ENCODE peak calls at places on chromosomes 12 and 14, in five cellular contexts. Z is IMR-90, B is mesenchymal stem cell, F is trophoblast cell, W is H1. K is an unnamed sample. For H3K36me3, the result is how much of the 10 kb centered on the place peaks cover.

GRCh38 chr14:64114166-64114565 is 180.0 kb downstream of the ESR2 start:
- DNase-seq in B (peak), Z (peak), W (no peak), F (no peak), K (no peak)

GRCh38 chr12:116820077-116820656 is 61.1 kb downstream of the HRK start:
- DNase-seq in W (no peak), F (no peak), Z (no peak), B (peak), K (no peak)

GRCh38 chr14:99093532-99094517 is 178.2 kb downstream of the BCL11B start:
- DNase-seq in W (peak), F (no peak), Z (no peak), B (no peak), K (peak)

GRCh38 chr12:75933136-75933535 is 98.4 kb downstream of the PHLDA1 start:
- DNase-seq in W (no peak), Z (peak), F (peak), B (peak), K (no peak)

GRCh38 chr12:26712892-26713291 is 120.1 kb downstream of the ITPR2 start:
- DNase-seq in F (no peak), W (no peak), Z (no peak), B (no peak), K (no peak)

GRCh38 chr12:84994436-84994835 is 41.6 kb downstream of the TSPAN19 start:
- DNase-seq in Z (peak), F (no peak), B (peak), W (no peak), K (no peak)

GRCh38 chr14:90523961-90524875 is 127.4 kb downstream of the CALM1 start:
- DNase-seq in Z (no peak), F (no peak), B (no peak), W (no peak), K (no peak)

GRCh38 chr12:28683371-28683770 is 465.7 kb upstream of the FAR2 start:
- DNase-seq in B (no peak), W (no peak), Z (no peak), F (peak), K (no peak)

GRCh38 chr14:38205414-38205813 is 2.3 kb upstream of the SSTR1 start:
- DNase-seq in Z (no peak), F (no peak), W (no peak), B (no peak), K (no peak)

GRCh38 chr12:47614521-47614920 is 91.3 kb downstream of the RPAP3 start:
- DNase-seq in W (no peak), F (no peak), B (no peak), Z (no peak), K (no peak)

GRCh38 chr12:32455607-32456063 is 56.3 kb downstream of the FGD4 start:
- DNase-seq in W (no peak), Z (peak), F (peak), B (peak), K (peak)

GRCh38 chr12:98401427-98401826 is 114.0 kb upstream of the TMPO start:
- DNase-seq in Z (no peak), F (no peak), W (no peak), B (peak), K (no peak)

GRCh38 chr14:54025661-54026060 is 69.0 kb upstream of the BMP4 start:
- DNase-seq in B (peak), F (peak), W (no peak), Z (peak), K (no peak)

GRCh38 chr14:23153891-23154796 is 29.3 kb downstream of the SLC7A8 start:
- DNase-seq in B (no peak), W (peak), F (peak), Z (no peak), K (no peak)

GRCh38 chr12:49827351-49828099 is 688 bp downstream of the NCKAP5L start:
- DNase-seq in F (peak), B (peak), Z (peak), W (peak), K (peak)

GRCh38 chr12:60174914-60175313 is 579.1 kb downstream of the SLC16A7 start:
- DNase-seq in W (no peak), B (no peak), Z (peak), F (no peak), K (no peak)

GRCh38 chr14:103692871-103693270 is 22.4 kb downstream of the XRCC3 start:
- DNase-seq in Z (no peak), W (no peak), B (no peak), F (no peak), K (no peak)

GRCh38 chr14:91173221-91173670 is 59.4 kb downstream of the DGLUCY start:
- DNase-seq in Z (peak), B (peak), W (peak), F (peak), K (peak)

GRCh38 chr14:104876251-104876699 is 11.2 kb downstream of the CEP170B start:
- DNase-seq in F (peak), B (peak), W (peak), Z (peak), K (no peak)

GRCh38 chr12:4496145-4496838 is 42.4 kb upstream of the RAD51AP1 start:
- DNase-seq in Z (no peak), F (no peak), W (no peak), B (no peak), K (no peak)

GRCh38 chr14:32472512-32473472 is 143.7 kb downstream of the AKAP6 start:
- DNase-seq in Z (peak), F (peak), W (no peak), B (peak), K (no peak)

GRCh38 chr14:38752750-38753149 is 350.3 kb downstream of the SEC23A start:
- DNase-seq in B (no peak), Z (no peak), W (no peak), F (no peak), K (no peak)

GRCh38 chr12:75602111-75602510 is 90.7 kb upstream of the KRR1 start:
- DNase-seq in Z (no peak), B (no peak), F (no peak), W (no peak), K (no peak)

GRCh38 chr12:84508943-84509342 is 403.7 kb downstream of the SLC6A15 start:
- DNase-seq in Z (no peak), F (no peak), W (no peak), B (no peak), K (no peak)

GRCh38 chr14:91327201-91327600 is 82.7 kb upstream of the GPR68 start:
- DNase-seq in B (no peak), W (no peak), F (no peak), Z (no peak), K (no peak)

GRCh38 chr12:94244165-94245133 is 96.1 kb downstream of the PLXNC1 start:
- DNase-seq in W (no peak), B (no peak), Z (no peak), F (no peak), K (no peak)

GRCh38 chr14:24481622-24482324 is 26.3 kb downstream of the CMA1 start:
- DNase-seq in Z (peak), W (peak), F (peak), B (no peak), K (peak)

GRCh38 chr12:130799051-130799450 is 40.0 kb downstream of the STX2 start:
- DNase-seq in Z (peak), B (no peak), F (no peak), W (no peak), K (no peak)

GRCh38 chr14:61929651-61930050 is 167.4 kb downstream of the SNAPC1 start:
- DNase-seq in B (no peak), Z (no peak), F (no peak), W (no peak), K (no peak)

GRCh38 chr14:63209160-63209559 is 4.9 kb downstream of the RHOJ start:
- DNase-seq in W (no peak), Z (peak), B (no peak), F (peak), K (no peak)

GRCh38 chr12:65152586-65152985 is 16.8 kb upstream of the LEMD3 start:
- DNase-seq in B (no peak), Z (no peak), F (no peak), W (no peak), K (no peak)

GRCh38 chr12:98594050-98594853 is 766 bp downstream of the SLC25A3 start:
- DNase-seq in W (peak), B (peak), Z (no peak), F (peak), K (peak)

GRCh38 chr12:95674631-95675030 is 115.9 kb downstream of the NTN4 start:
- DNase-seq in W (no peak), Z (no peak), F (no peak), B (peak), K (no peak)

GRCh38 chr14:34018564-34019244 is 67.8 kb upstream of the EGLN3 start:
- DNase-seq in W (no peak), F (no peak), B (no peak), Z (no peak), K (no peak)

GRCh38 chr14:22878271-22879246 is 4.5 kb upstream of the REM2 start:
- DNase-seq in W (no peak), Z (no peak), F (peak), B (no peak), K (no peak)

GRCh38 chr12:51823875-51824565 is 24.5 kb downstream of the FIGNL2 start:
- DNase-seq in W (no peak), Z (peak), B (peak), F (peak), K (no peak)

GRCh38 chr12:44874981-44875416 is 1.1 kb downstream of the NELL2 start:
- DNase-seq in B (no peak), F (no peak), Z (no peak), W (peak), K (peak)

GRCh38 chr12:19643635-19644034 is 204.3 kb downstream of the AEBP2 start:
- DNase-seq in F (peak), Z (peak), W (no peak), B (peak), K (peak)

GRCh38 chr14:59969319-59969718 is 49.4 kb downstream of the LRRC9 start:
- DNase-seq in Z (peak), F (no peak), W (no peak), B (peak), K (no peak)

GRCh38 chr12:120647375-120647755 is 6.9 kb downstream of the CABP1 start:
- DNase-seq in W (no peak), Z (no peak), F (no peak), B (no peak), K (no peak)

GRCh38 chr12:120650249-120650690 is 9.8 kb downstream of the CABP1 start:
- DNase-seq in B (no peak), Z (no peak), F (no peak), W (no peak), K (no peak)

GRCh38 chr12:120652671-120653435 is 12.4 kb downstream of the CABP1 start:
- DNase-seq in B (no peak), F (no peak), Z (no peak), W (no peak), K (no peak)

GRCh38 chr12:120651821-120652220 is 11.4 kb downstream of the CABP1 start:
- DNase-seq in B (peak), F (no peak), W (no peak), Z (peak), K (no peak)

GRCh38 chr12:120649442-120650248 is 9.2 kb downstream of the CABP1 start:
- DNase-seq in Z (peak), F (no peak), W (no peak), B (no peak), K (no peak)
- H4K91ac ChIP-seq in Z (no peak), F (no peak), W (no peak), B (no peak), K (no peak)

GRCh38 chr12:110282956-110283817 is 2.1 kb downstream of the ATP2A2 start:
- DNase-seq in B (peak), F (no peak), Z (no peak), W (no peak), K (no peak)

GRCh38 chr12:110289711-110290078 is 8.6 kb downstream of the ATP2A2 start:
- DNase-seq in W (no peak), B (no peak), F (no peak), Z (no peak), K (no peak)

GRCh38 chr12:110284597-110284996 is 3.5 kb downstream of the ATP2A2 start:
- DNase-seq in B (no peak), Z (no peak), W (no peak), F (no peak), K (no peak)

GRCh38 chr12:110287986-110288385 is 6.9 kb downstream of the ATP2A2 start:
- DNase-seq in W (no peak), Z (no peak), B (no peak), F (no peak), K (no peak)

DNA sequence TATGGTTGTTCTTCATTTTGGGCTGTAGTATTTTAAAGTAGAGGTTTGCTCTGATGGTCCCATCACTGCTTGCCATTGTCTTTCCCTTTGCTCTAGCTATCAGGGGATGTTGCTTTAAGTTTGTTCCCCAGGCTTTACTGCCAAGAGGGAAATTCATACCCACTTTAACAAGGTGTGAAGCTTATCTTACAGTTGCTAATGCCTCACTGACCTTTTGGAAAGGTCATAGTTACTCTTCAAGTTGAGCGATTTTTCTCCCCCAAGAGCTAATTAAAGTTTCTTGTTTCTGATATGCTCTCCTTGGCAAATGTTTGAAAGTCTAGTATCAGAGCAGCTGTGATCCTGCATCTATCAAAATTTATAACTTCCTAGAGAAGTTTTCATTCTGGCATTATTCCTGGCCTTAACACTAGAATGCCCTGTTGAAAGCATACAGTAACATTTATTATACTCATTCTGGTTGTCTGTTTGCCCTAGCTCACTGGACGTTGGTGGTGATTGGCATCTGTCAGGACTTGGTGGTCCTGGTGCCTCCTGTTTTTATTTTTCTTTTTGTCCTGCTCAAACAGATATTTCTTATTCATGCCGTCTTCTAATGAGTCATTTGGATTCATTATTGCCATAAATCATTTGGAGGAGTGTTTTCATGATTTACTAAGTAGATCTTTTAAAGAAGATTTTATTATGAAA is 8.1 kb downstream of the ATP2A2 start:
- DNase-seq in W (no peak), F (no peak), B (no peak), Z (no peak), K (no peak)
- H3K36me3 ChIP-seq in W (under half), F (under half), B (under half), Z (under half), K (half or more)

DNA sequence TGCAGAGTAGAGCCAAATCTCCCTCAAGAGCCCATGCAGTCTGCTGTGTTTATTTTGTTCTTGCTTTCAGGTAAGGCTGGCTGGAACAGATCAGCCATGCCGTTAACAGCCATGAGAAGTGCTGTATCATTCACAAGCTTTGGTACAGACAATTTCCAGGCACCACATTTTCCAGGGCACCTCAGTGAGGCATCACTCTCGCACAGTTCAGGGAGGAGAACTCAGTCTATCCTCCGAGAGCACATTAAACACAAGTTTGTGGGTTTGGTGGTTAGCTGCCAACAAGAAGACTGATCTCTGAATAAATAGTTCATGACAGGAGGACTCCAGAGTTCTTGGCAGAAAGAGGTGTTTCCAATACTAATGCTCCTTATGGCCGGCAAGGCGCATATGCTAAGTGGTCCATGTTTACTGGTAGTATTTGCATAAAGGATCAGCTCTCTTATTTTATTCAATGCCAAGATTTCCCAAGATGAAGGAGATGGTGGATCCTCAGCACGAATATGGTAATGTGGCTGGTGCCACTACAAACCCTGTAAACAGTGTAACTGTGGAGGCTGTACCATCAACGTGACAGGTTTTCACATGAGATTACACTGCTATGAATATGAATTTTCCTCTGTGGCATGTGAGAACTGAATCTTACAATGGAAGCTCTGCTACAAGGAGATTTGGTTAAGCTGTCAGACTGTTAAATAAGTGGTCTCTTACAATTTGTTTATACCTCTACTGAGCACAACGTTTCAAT is 30.2 kb upstream of the PELI2 start:
- DNase-seq in W (no peak), B (no peak), Z (no peak), F (no peak), K (no peak)
- H3K4ac ChIP-seq in W (no peak), B (no peak), Z (no peak), F (no peak), K (no peak)

DNA sequence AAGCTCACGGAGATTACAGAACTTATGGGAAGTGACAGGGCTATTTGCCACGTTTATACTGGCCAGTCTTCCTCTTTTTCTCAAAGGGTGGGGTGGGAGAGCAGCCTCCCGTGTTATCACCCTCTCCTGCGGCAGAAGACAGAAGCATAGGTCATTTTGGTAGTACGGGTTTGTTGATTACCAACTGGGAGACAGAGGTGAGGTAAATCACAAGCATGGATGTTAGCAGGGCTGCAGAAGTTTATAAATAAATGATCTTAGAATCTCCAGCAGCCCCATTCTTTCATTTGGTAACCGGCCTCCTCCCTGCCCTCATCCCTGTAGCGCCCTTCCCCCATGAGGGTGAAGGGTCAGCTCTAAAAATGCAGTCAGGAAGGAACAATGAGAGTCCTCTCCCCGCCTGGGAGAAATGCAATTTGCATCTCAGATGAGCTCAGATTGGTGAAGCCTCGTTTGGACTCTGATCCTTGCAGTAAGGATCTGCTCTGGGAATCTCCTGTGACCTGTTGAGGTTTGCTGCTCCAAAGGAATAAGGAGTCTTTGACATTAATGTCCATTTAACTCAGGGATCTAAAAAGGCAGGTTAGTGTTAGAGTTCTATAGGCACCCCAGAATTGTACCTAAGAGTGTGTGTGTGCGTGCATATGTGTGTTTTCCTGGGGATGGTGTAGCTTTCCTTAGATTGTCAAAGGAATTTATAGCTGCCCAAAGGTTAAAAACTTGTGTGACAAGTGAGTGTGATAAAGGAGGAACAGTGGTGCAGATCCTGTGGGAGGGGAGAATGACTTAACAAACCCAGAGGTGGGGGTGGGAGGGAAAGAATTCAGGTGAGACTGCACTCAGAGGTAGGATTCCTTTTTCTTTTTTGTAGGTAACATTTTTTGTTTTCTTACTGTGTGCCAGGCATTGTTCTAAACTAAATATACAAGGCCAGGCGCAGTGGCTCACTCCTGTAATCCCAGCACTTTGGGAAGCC is 45.0 kb upstream of the SINHCAF start:
- DNase-seq in F (peak), Z (no peak), B (peak), W (peak), K (peak)
- H4K91ac ChIP-seq in F (peak), Z (peak), B (peak), W (peak), K (peak)

DNA sequence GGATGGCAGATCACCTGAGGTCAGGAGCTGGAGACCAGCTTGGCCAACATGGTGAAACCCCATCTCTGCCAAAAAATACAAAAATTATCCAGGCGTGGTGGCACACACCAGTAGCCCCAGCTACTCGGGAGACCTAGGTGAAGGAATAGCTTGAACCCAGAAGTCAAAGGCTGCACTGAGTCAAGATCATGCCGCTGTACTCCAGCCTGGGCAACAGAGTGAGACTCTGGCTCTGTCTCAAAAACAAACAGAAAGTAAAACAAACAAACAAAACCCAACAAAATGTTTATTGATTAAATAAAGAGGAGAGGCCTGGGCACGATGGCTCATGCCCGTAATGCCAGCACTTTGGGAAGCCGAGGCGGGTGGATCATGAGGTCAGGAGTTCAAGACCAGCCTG is 5.5 kb downstream of the ZCCHC8 start:
- DNase-seq in B (no peak), F (no peak), W (no peak), Z (no peak), K (no peak)
- H3K36me3 ChIP-seq in B (under half), F (under half), W (under half), Z (under half), K (half or more)

GRCh38 chr14:68476965-68477455 is 315.9 kb downstream of the ZFP36L1 start:
- DNase-seq in W (peak), Z (no peak), F (no peak), B (no peak), K (no peak)
- H3K4ac ChIP-seq in W (no peak), Z (peak), F (peak), B (peak), K (no peak)

GRCh38 chr14:69818760-69819191 is 21.7 kb upstream of the SLC10A1 start:
- DNase-seq in F (peak), W (peak), B (peak), Z (peak), K (peak)
- H4K91ac ChIP-seq in F (no peak), W (no peak), B (no peak), Z (no peak), K (no peak)

DNA sequence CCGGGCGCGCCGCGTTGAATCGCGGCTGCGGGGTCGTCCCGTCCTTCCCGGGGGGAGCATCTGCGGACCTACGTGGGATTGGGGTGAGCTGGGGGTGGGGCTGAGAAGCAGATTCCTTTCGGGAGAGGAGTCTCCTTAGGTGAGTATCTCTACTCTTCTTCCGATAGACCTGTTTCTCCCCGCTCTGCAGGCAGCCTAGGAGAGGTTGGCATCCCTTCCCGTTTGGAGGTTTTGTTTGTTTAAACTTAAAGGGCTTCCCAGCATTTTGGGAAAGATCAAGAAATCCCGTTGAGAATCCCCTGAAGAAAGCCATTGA is 411 bp downstream of the TTLL5 start:
- DNase-seq in F (peak), B (no peak), Z (no peak), W (no peak), K (no peak)
- H3K36me3 ChIP-seq in F (under half), B (under half), Z (under half), W (under half), K (half or more)